ENCODE peak calls at places on chromosome 2, in four cellular contexts. One of them, this sample, is unnamed.

GRCh38 chr2:455046-455705 is 167.3 kb upstream of the ALKAL2 start:
- DNase-seq in left lung: no peak
- DNase-seq in astrocyte of the spinal cord: no peak
- DNase-seq in skeletal muscle cell: no peak
- DNase-seq in this sample: no peak

GRCh38 chr2:98647636-98648035 is 39.2 kb downstream of the UNC50 start:
- DNase-seq in left lung: no peak
- DNase-seq in astrocyte of the spinal cord: no peak
- DNase-seq in skeletal muscle cell: no peak
- DNase-seq in this sample: no peak

GRCh38 chr2:37388074-37388473 is 43.6 kb downstream of the QPCT start:
- DNase-seq in left lung: no peak
- DNase-seq in astrocyte of the spinal cord: peak
- DNase-seq in skeletal muscle cell: peak
- DNase-seq in this sample: no peak

GRCh38 chr2:209425082-209426071 is 1.5 kb downstream of the MAP2 start:
- DNase-seq in left lung: no peak
- DNase-seq in astrocyte of the spinal cord: peak
- DNase-seq in skeletal muscle cell: no peak
- DNase-seq in this sample: peak

GRCh38 chr2:81396417-81397019 is 1092.0 kb upstream of the LRRTM1 start:
- DNase-seq in left lung: no peak
- DNase-seq in astrocyte of the spinal cord: no peak
- DNase-seq in skeletal muscle cell: no peak
- DNase-seq in this sample: no peak

GRCh38 chr2:122168799-122169198 is 413.3 kb downstream of the TSN start:
- DNase-seq in left lung: no peak
- DNase-seq in astrocyte of the spinal cord: no peak
- DNase-seq in skeletal muscle cell: no peak
- DNase-seq in this sample: peak

GRCh38 chr2:202375006-202375610 is 1.0 kb upstream of the BMPR2 start:
- DNase-seq in left lung: peak
- DNase-seq in astrocyte of the spinal cord: peak
- DNase-seq in skeletal muscle cell: peak
- DNase-seq in this sample: no peak

GRCh38 chr2:143132360-143132759 is 3.1 kb downstream of the ARHGAP15 start:
- DNase-seq in left lung: no peak
- DNase-seq in astrocyte of the spinal cord: no peak
- DNase-seq in skeletal muscle cell: no peak
- DNase-seq in this sample: no peak

GRCh38 chr2:69208023-69208595 is 178.9 kb downstream of the GFPT1 start:
- DNase-seq in left lung: no peak
- DNase-seq in astrocyte of the spinal cord: no peak
- DNase-seq in skeletal muscle cell: no peak
- DNase-seq in this sample: no peak

DNA sequence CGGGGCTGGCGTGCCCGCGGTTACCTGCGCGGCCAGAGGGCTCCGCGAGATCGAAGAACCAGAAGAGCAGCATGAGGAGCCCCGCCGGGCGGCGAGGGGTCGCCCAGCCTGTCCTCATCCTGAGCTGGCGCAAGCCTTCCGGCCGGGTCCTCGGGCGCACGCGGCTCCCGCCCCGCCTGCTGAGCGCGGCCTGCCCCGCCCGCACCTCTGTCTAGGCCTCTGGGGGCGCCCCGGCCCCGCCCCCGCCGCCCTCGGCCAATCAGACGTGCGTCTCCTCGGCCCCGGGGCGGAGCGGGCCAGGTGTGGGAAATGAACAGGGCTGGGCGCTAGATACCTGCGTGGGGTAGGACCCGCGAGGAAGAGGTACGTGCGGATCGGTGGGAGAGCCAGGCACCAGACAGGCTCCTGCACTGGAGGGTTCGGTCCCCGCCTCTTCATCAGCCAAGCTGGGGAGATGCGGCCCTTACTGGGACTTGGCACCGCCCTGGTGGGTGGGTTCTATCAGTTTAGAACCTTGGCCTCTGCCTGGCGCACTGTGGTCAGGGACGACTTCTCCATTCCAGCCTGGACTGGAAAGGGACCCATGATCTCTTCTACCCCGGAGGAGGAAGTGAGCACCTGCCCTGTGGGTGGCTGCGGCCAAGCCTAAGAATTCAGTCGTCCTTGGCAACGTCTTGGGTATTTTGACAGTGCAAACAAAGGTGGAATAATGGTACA is 106.7 kb upstream of the CD302 start:
- DNase-seq in left lung: peak
- DNase-seq in astrocyte of the spinal cord: no peak
- DNase-seq in skeletal muscle cell: no peak
- DNase-seq in this sample: no peak
- H3K4me3 ChIP-seq in left lung: peak
- H3K4me3 ChIP-seq in astrocyte of the spinal cord: peak
- H3K4me3 ChIP-seq in skeletal muscle cell: peak
- H3K4me3 ChIP-seq in this sample: no peak

GRCh38 chr2:241035818-241036396 is 37.5 kb downstream of the SNED1 start:
- DNase-seq in left lung: no peak
- DNase-seq in astrocyte of the spinal cord: no peak
- DNase-seq in skeletal muscle cell: no peak
- DNase-seq in this sample: no peak
- H3K4me3 ChIP-seq in left lung: peak
- H3K4me3 ChIP-seq in astrocyte of the spinal cord: no peak
- H3K4me3 ChIP-seq in skeletal muscle cell: no peak
- H3K4me3 ChIP-seq in this sample: no peak

GRCh38 chr2:26847663-26848335 is at the start of gene DPYSL5:
- DNase-seq in left lung: no peak
- DNase-seq in astrocyte of the spinal cord: no peak
- DNase-seq in skeletal muscle cell: no peak
- DNase-seq in this sample: peak
- H3K4me3 ChIP-seq in left lung: peak
- H3K4me3 ChIP-seq in astrocyte of the spinal cord: no peak
- H3K4me3 ChIP-seq in skeletal muscle cell: peak
- H3K4me3 ChIP-seq in this sample: peak

DNA sequence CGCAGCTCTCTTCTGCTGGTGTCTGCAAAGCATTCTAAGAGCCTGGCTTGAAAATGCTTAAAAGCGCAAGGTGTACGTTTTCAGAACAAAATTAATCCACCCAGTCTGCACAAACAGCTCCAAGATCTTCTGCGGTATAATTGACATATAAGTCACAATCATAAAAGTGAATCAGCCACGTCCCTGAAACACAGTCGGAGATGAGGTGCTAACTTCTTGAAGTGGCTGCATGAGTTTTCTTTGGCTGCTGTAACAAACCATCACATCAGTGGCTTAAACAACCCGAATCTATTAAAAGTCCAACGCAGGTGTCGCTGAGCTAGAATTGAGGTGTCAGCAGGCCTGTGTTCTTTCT is 32.6 kb downstream of the ARL4C start:
- DNase-seq in left lung: no peak
- DNase-seq in astrocyte of the spinal cord: no peak
- DNase-seq in skeletal muscle cell: no peak
- DNase-seq in this sample: no peak
- H3K4me3 ChIP-seq in left lung: no peak
- H3K4me3 ChIP-seq in astrocyte of the spinal cord: no peak
- H3K4me3 ChIP-seq in skeletal muscle cell: no peak
- H3K4me3 ChIP-seq in this sample: no peak

GRCh38 chr2:32691678-32692077 is 63.8 kb downstream of the TTC27 start:
- DNase-seq in left lung: no peak
- DNase-seq in astrocyte of the spinal cord: no peak
- DNase-seq in skeletal muscle cell: no peak
- DNase-seq in this sample: no peak

GRCh38 chr2:32701806-32702205 is 74.0 kb downstream of the TTC27 start:
- DNase-seq in left lung: no peak
- DNase-seq in astrocyte of the spinal cord: no peak
- DNase-seq in skeletal muscle cell: no peak
- DNase-seq in this sample: no peak

GRCh38 chr2:32702303-32703064 is 74.6 kb downstream of the TTC27 start:
- DNase-seq in left lung: no peak
- DNase-seq in astrocyte of the spinal cord: no peak
- DNase-seq in skeletal muscle cell: no peak
- DNase-seq in this sample: no peak

GRCh38 chr2:32699151-32699550 is 71.3 kb downstream of the TTC27 start:
- DNase-seq in left lung: no peak
- DNase-seq in astrocyte of the spinal cord: no peak
- DNase-seq in skeletal muscle cell: no peak
- DNase-seq in this sample: no peak

DNA sequence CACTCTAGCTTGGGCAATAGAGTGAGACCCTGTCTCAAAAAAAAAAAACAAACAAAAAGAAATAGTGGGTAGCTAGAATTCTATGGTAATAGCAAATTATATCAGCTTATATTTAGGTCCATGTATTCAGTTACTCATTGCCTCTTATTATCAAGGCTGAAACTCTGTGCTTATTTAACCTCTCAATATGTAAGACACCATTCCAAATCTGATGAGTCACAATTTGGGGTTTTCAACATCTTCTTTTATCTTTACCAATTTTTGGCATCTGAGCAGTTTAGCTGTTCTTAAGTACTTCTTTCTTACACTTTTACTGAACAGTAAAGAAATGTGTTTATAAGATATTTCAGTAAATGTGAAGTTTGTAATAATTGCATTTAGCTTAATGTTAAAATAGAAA is 69.3 kb downstream of the TTC27 start:
- DNase-seq in left lung: no peak
- DNase-seq in astrocyte of the spinal cord: peak
- DNase-seq in skeletal muscle cell: peak
- DNase-seq in this sample: no peak
- H3K4me3 ChIP-seq in left lung: no peak
- H3K4me3 ChIP-seq in astrocyte of the spinal cord: no peak
- H3K4me3 ChIP-seq in skeletal muscle cell: no peak
- H3K4me3 ChIP-seq in this sample: no peak

DNA sequence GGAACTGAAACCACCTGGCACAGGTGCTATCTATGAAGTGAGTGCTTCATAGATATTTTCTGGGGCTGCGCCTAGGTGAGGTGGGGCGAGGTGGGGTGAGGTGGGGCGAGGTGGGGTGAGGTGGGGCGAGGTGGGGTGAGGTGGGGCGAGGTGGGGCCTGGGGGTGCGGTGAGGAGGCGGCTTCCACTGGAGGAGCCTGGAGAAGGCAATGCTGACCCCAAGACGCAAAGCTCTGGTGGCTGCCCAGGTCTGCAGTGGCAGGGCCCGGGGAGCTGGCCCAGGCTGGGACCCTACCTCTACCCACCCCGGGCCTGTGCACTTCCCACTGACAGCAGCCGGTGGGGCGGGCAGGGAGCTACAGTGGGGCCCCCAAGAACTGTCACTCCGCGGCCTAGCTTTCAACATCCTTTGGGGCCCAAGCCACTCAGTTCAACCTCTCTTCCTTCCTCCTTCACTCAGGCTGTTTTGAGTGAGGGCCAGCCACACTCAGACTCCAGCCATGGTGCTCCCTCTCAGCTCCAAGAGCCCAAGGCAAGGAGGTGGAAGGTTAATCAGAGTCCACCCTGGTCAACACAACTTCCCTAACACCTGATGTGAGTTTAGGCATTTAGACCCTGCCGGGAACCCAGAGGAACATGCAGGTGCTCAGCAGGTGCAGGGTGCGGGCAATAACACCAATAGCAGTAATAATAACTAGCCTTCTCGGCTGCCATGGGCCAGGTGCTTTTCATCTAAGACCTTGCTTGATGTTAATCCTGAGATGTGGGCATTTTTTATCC is 93.7 kb downstream of the ZFP36L2 start:
- DNase-seq in left lung: peak
- DNase-seq in astrocyte of the spinal cord: no peak
- DNase-seq in skeletal muscle cell: no peak
- DNase-seq in this sample: no peak
- H3K4me3 ChIP-seq in left lung: no peak
- H3K4me3 ChIP-seq in astrocyte of the spinal cord: no peak
- H3K4me3 ChIP-seq in skeletal muscle cell: no peak
- H3K4me3 ChIP-seq in this sample: no peak

GRCh38 chr2:35891528-35891927 is 464.1 kb upstream of the CRIM1 start:
- DNase-seq in left lung: no peak
- DNase-seq in astrocyte of the spinal cord: no peak
- DNase-seq in skeletal muscle cell: no peak
- DNase-seq in this sample: no peak

GRCh38 chr2:35891936-35892335 is 463.6 kb upstream of the CRIM1 start:
- DNase-seq in left lung: no peak
- DNase-seq in astrocyte of the spinal cord: no peak
- DNase-seq in skeletal muscle cell: no peak
- DNase-seq in this sample: no peak
- H3K4me3 ChIP-seq in left lung: no peak
- H3K4me3 ChIP-seq in astrocyte of the spinal cord: no peak
- H3K4me3 ChIP-seq in skeletal muscle cell: no peak
- H3K4me3 ChIP-seq in this sample: no peak

DNA sequence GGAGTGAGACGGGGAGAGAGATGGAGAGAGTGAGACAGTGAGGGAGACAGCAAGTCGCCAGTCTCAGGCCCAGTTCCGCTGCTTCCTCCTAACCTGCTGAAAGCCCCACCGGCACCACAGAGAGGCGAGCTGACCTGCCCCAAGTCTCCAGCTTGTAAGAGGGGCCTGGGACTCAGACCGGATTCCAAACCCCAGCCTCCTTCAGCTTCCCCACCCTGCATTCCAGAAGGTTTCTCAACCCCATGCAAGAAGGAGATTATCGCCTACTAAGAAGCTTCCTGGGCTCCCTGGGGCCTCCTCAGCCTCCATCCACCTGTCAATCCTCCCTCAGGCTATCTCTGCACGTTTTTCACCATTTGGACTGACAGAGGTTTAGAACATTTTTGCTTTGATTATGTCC is 173.1 kb upstream of the RAB6C start:
- DNase-seq in left lung: no peak
- DNase-seq in astrocyte of the spinal cord: no peak
- DNase-seq in skeletal muscle cell: no peak
- DNase-seq in this sample: no peak
- H3K4me3 ChIP-seq in left lung: no peak
- H3K4me3 ChIP-seq in astrocyte of the spinal cord: no peak
- H3K4me3 ChIP-seq in skeletal muscle cell: no peak
- H3K4me3 ChIP-seq in this sample: no peak

This sample was measured in HAP-1.